ENCODE peak calls at places on chromosomes 5 and 9, in five cellular contexts. One of them, this sample, is unnamed.

GRCh38 chr5:177494356-177495195 is 2.8 kb downstream of the PDLIM7 start:
- DNase-seq in NCI-H446: peak; percentile 34
- DNase-seq in memory B cell: no peak
- DNase-seq in T-helper 17 cell: no peak
- DNase-seq in psoas muscle: peak; percentile 83
- DNase-seq in this sample: no peak

GRCh38 chr9:125634040-125634717 is 72.8 kb downstream of the MAPKAP1 start:
- DNase-seq in NCI-H446: no peak
- DNase-seq in memory B cell: no peak
- DNase-seq in T-helper 17 cell: no peak
- DNase-seq in psoas muscle: no peak
- DNase-seq in this sample: peak; percentile 49

GRCh38 chr5:38576971-38577684 is 20.7 kb upstream of the LIFR start:
- DNase-seq in NCI-H446: no peak
- DNase-seq in memory B cell: no peak
- DNase-seq in T-helper 17 cell: no peak
- DNase-seq in psoas muscle: no peak
- DNase-seq in this sample: no peak

GRCh38 chr9:136977223-136978072 is at the start of gene PTGDS:
- DNase-seq in NCI-H446: no peak
- DNase-seq in memory B cell: no peak
- DNase-seq in T-helper 17 cell: no peak
- DNase-seq in psoas muscle: peak; percentile 79
- DNase-seq in this sample: no peak

GRCh38 chr9:133306242-133307194 is 29.5 kb downstream of the SURF6 start:
- DNase-seq in NCI-H446: no peak
- DNase-seq in memory B cell: no peak
- DNase-seq in T-helper 17 cell: no peak
- DNase-seq in psoas muscle: no peak
- DNase-seq in this sample: no peak

GRCh38 chr9:20066120-20066519 is 277.3 kb upstream of the SLC24A2 start:
- DNase-seq in NCI-H446: no peak
- DNase-seq in memory B cell: no peak
- DNase-seq in T-helper 17 cell: no peak
- DNase-seq in psoas muscle: no peak
- DNase-seq in this sample: no peak

GRCh38 chr9:117189121-117189520 is 225.7 kb downstream of the ASTN2 start:
- DNase-seq in NCI-H446: no peak
- DNase-seq in memory B cell: no peak
- DNase-seq in T-helper 17 cell: no peak
- DNase-seq in psoas muscle: no peak
- DNase-seq in this sample: no peak

GRCh38 chr9:98021306-98022040 is 35.1 kb upstream of the NANS start:
- DNase-seq in NCI-H446: no peak
- DNase-seq in memory B cell: no peak
- DNase-seq in T-helper 17 cell: no peak
- DNase-seq in psoas muscle: peak; percentile 76
- DNase-seq in this sample: no peak

GRCh38 chr5:170169996-170170395 is 62.8 kb upstream of the C5orf58 start:
- DNase-seq in NCI-H446: no peak
- DNase-seq in memory B cell: no peak
- DNase-seq in T-helper 17 cell: no peak
- DNase-seq in psoas muscle: no peak
- DNase-seq in this sample: peak; percentile 73

GRCh38 chr9:110041452-110041851 is 166.5 kb downstream of the C9orf152 start:
- DNase-seq in NCI-H446: no peak
- DNase-seq in memory B cell: no peak
- DNase-seq in T-helper 17 cell: no peak
- DNase-seq in psoas muscle: no peak
- DNase-seq in this sample: no peak

GRCh38 chr9:130997925-130998595 is 10.9 kb upstream of the LAMC3 start:
- DNase-seq in NCI-H446: peak; percentile 72
- DNase-seq in memory B cell: no peak
- DNase-seq in T-helper 17 cell: no peak
- DNase-seq in psoas muscle: peak; percentile 81
- DNase-seq in this sample: peak; percentile 85